ENCODE peak calls at places on chromosomes 16 and 17, in four cellular contexts. One of them, this sample, is unnamed. For H3K27me3, the result is how much of the 10 kb centered on the place peaks cover.

GRCh38 chr16:21150375-21151001 is at the start of gene DNAH3:
- DNase-seq in breast epithelium: peak
- DNase-seq in lung: no peak
- DNase-seq in left lung: no peak
- DNase-seq in this sample: no peak

GRCh38 chr16:49598386-49599170 is 225.0 kb downstream of the C16orf78 start:
- DNase-seq in lung: no peak
- DNase-seq in left lung: no peak
- DNase-seq in breast epithelium: no peak
- DNase-seq in this sample: no peak

GRCh38 chr17:2059837-2060658 is 5.1 kb downstream of the HIC1 start:
- DNase-seq in breast epithelium: no peak
- DNase-seq in left lung: no peak
- DNase-seq in lung: no peak
- DNase-seq in this sample: no peak

GRCh38 chr17:58105093-58105492 is 21.9 kb downstream of the DYNLL2 start:
- DNase-seq in breast epithelium: no peak
- DNase-seq in lung: no peak
- DNase-seq in left lung: no peak
- DNase-seq in this sample: no peak

GRCh38 chr17:42548070-42548837 is 4.5 kb upstream of the HSD17B1 start:
- DNase-seq in left lung: peak
- DNase-seq in lung: peak
- DNase-seq in breast epithelium: peak
- DNase-seq in this sample: no peak

GRCh38 chr17:5422505-5422904 is 2.5 kb downstream of the RPAIN start:
- DNase-seq in breast epithelium: no peak
- DNase-seq in left lung: no peak
- DNase-seq in lung: no peak
- DNase-seq in this sample: no peak

GRCh38 chr17:31754239-31754945 is 104.7 kb downstream of the COPRS start:
- DNase-seq in breast epithelium: no peak
- DNase-seq in lung: no peak
- DNase-seq in left lung: no peak
- DNase-seq in this sample: no peak

GRCh38 chr16:84960942-84961341 is 50.4 kb downstream of the ZDHHC7 start:
- DNase-seq in breast epithelium: no peak
- DNase-seq in left lung: no peak
- DNase-seq in lung: no peak
- DNase-seq in this sample: no peak

GRCh38 chr16:6728381-6728780 is 604.3 kb upstream of the RBFOX1 start:
- DNase-seq in lung: no peak
- DNase-seq in left lung: no peak
- DNase-seq in breast epithelium: no peak
- DNase-seq in this sample: no peak

GRCh38 chr17:64661731-64661980 is 451 bp downstream of the SMURF2 start:
- DNase-seq in lung: peak
- DNase-seq in left lung: peak
- DNase-seq in breast epithelium: peak
- DNase-seq in this sample: no peak

GRCh38 chr17:64661981-64662773 is at the start of gene SMURF2:
- DNase-seq in left lung: peak
- DNase-seq in lung: peak
- DNase-seq in breast epithelium: peak
- DNase-seq in this sample: peak

GRCh38 chr17:64657610-64658125 is 4.4 kb downstream of the SMURF2 start:
- DNase-seq in lung: no peak
- DNase-seq in breast epithelium: no peak
- DNase-seq in left lung: no peak
- DNase-seq in this sample: no peak

GRCh38 chr17:64655704-64656103 is 6.4 kb downstream of the SMURF2 start:
- DNase-seq in breast epithelium: no peak
- DNase-seq in left lung: no peak
- DNase-seq in lung: no peak
- DNase-seq in this sample: no peak

DNA sequence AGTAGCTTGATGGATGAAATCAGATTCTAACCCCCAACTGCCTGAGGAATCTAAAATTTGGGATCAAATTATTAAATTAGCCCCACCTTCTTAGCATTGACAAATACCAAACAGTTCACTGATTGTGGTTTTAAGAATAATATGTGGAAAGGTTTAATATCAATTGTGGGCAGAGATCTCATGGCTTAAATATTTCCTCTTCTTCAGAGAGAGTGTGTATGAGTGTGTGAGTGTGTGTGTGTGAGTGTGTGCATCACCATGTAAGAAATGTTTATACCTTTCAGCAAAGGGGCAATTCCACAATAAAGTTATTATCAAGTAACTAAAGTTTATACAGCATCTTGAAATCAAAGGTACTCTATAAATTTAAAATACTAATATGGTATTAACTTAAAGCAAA is 3.2 kb downstream of the SMURF2 start:
- DNase-seq in breast epithelium: no peak
- DNase-seq in left lung: no peak
- DNase-seq in lung: no peak
- DNase-seq in this sample: no peak
- H3K27me3 ChIP-seq in breast epithelium: under half
- H3K27me3 ChIP-seq in left lung: under half
- H3K27me3 ChIP-seq in lung: under half
- H3K27me3 ChIP-seq in this sample: under half

GRCh38 chr17:50269477-50270429 is 4.5 kb upstream of the TMEM92 start:
- DNase-seq in left lung: peak
- DNase-seq in breast epithelium: no peak
- DNase-seq in lung: peak
- DNase-seq in this sample: peak

GRCh38 chr17:50272246-50272645 is 2.0 kb upstream of the TMEM92 start:
- DNase-seq in lung: no peak
- DNase-seq in left lung: peak
- DNase-seq in breast epithelium: no peak
- DNase-seq in this sample: no peak

GRCh38 chr17:50268632-50269287 is 5.5 kb upstream of the TMEM92 start:
- DNase-seq in breast epithelium: no peak
- DNase-seq in left lung: no peak
- DNase-seq in lung: no peak
- DNase-seq in this sample: no peak

GRCh38 chr17:50271173-50271750 is 3.0 kb upstream of the TMEM92 start:
- DNase-seq in left lung: no peak
- DNase-seq in lung: no peak
- DNase-seq in breast epithelium: no peak
- DNase-seq in this sample: no peak

GRCh38 chr17:50270430-50271172 is 3.7 kb upstream of the TMEM92 start:
- DNase-seq in breast epithelium: no peak
- DNase-seq in lung: peak
- DNase-seq in left lung: peak
- DNase-seq in this sample: no peak
- H3K4me3 ChIP-seq in breast epithelium: no peak
- H3K4me3 ChIP-seq in lung: no peak
- H3K4me3 ChIP-seq in left lung: no peak
- H3K4me3 ChIP-seq in this sample: no peak

GRCh38 chr16:11386791-11387546 is 41.7 kb downstream of the RMI2 start:
- DNase-seq in left lung: no peak
- DNase-seq in lung: no peak
- DNase-seq in breast epithelium: no peak
- DNase-seq in this sample: no peak
- TF ChIP-seq CTCF in left lung: peak
- TF ChIP-seq CTCF in lung: no peak
- TF ChIP-seq CTCF in breast epithelium: no peak
- TF ChIP-seq CTCF in this sample: peak

DNA sequence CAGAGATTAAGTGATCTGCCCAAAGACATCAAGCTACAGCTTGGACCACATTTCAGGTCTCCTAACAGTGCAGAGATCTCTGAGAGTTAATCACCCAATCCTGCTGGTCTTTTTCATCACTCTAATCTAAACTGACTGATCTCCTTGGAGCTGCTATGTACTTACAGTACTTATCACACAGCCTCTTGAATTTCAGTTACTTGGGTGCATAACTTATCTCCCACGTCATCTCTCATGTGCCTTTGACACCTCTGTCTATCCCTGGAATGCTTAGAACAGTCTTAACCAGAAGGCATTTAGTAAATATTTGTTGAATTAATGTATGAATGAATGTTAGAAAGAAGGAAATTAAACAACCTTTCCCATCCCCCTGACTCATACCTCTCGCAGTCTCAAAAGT is 139.1 kb downstream of the SNX11 start:
- DNase-seq in breast epithelium: no peak
- DNase-seq in lung: no peak
- DNase-seq in left lung: no peak
- DNase-seq in this sample: no peak
- H3K27me3 ChIP-seq in breast epithelium: under half
- H3K27me3 ChIP-seq in lung: under half
- H3K27me3 ChIP-seq in left lung: under half
- H3K27me3 ChIP-seq in this sample: under half

DNA sequence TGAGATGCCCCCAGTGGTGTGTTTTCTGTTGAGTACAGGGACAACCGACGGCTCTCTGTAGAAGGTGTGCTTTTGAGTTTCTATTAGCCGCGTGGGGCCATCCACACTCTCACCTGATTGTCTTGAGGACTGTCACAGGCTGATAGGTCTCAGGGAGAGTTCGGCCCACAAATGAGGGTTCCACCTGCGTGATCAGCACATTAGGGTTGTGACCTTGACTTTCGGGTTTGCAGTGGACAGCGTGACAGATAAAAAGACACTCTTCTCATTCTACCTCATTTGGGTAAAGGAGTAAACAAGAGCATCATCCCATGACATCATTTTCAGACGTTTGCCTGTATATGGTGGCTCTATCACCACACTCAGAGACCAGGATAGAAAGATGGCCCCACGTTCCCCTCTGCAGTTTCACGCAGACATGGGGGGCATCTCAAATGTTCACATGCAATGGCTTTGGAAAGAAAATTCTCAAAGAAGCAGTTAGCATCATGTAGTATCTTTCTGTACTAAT is 74.3 kb upstream of the MRTFB start:
- DNase-seq in breast epithelium: no peak
- DNase-seq in lung: no peak
- DNase-seq in left lung: no peak
- DNase-seq in this sample: no peak
- H3K4me3 ChIP-seq in breast epithelium: no peak
- H3K4me3 ChIP-seq in lung: no peak
- H3K4me3 ChIP-seq in left lung: no peak
- H3K4me3 ChIP-seq in this sample: no peak

This sample was measured in ascending aorta.